ENCODE peak calls at places on chromosomes 6 and 20, in six cellular contexts. M, U, D, N, S and T are unnamed samples.

GRCh38 chr20:41017448-41018042 is 11.1 kb upstream of the TOP1 start:
- DNase-seq in M (no peak), U (no peak), D (no peak), N (no peak), S (no peak), T (no peak)

GRCh38 chr20:2603816-2604505 is 48.5 kb upstream of the NOP56 start:
- DNase-seq in M (no peak), U (no peak), D (no peak), N (no peak), S (no peak), T (no peak)

GRCh38 chr6:132669690-132670291 is 10.8 kb upstream of the TAAR1 start:
- DNase-seq in M (peak; percentile 54), U (no peak), D (peak; percentile 12), N (peak; percentile 73), S (no peak), T (no peak)

GRCh38 chr20:39596554-39596953 is 634.4 kb downstream of the DHX35 start:
- DNase-seq in M (no peak), U (no peak), D (no peak), N (no peak), S (no peak), T (no peak)

GRCh38 chr6:154974485-154975149 is 20.5 kb upstream of the TIAM2 start:
- DNase-seq in M (no peak), U (no peak), D (no peak), N (no peak), S (no peak), T (no peak)

GRCh38 chr20:58306421-58307261 is 2.9 kb upstream of the RAB22A start:
- DNase-seq in M (peak; percentile 50), U (no peak), D (no peak), N (peak; percentile 33), S (no peak), T (peak; percentile 96)

GRCh38 chr6:159513914-159514313 is 179.1 kb downstream of the SOD2 start:
- DNase-seq in M (no peak), U (no peak), D (no peak), N (no peak), S (no peak), T (no peak)

GRCh38 chr20:49318430-49319203 is 40.8 kb upstream of the ZNFX1 start:
- DNase-seq in M (no peak), U (no peak), D (no peak), N (no peak), S (no peak), T (no peak)

GRCh38 chr6:54694928-54695532 is 151.5 kb upstream of the FAM83B start:
- DNase-seq in M (no peak), U (no peak), D (no peak), N (no peak), S (no peak), T (no peak)

GRCh38 chr20:23653400-23653938 is 15.7 kb upstream of the CST3 start:
- DNase-seq in M (no peak), U (no peak), D (no peak), N (no peak), S (no peak), T (no peak)

GRCh38 chr20:10218536-10219451 is at the start of gene SNAP25:
- DNase-seq in M (peak; percentile 93), U (peak; percentile 63), D (no peak), N (peak; percentile 86), S (no peak), T (no peak)

GRCh38 chr20:33407251-33407650 is 5.9 kb upstream of the CDK5RAP1 start:
- DNase-seq in M (peak; percentile 53), U (no peak), D (no peak), N (no peak), S (no peak), T (no peak)

GRCh38 chr6:168817558-168818159 is 376.7 kb downstream of the SMOC2 start:
- DNase-seq in M (no peak), U (no peak), D (no peak), N (no peak), S (no peak), T (no peak)

GRCh38 chr6:51655517-51655916 is 431.9 kb downstream of the PKHD1 start:
- DNase-seq in M (no peak), U (no peak), D (no peak), N (no peak), S (no peak), T (no peak)

GRCh38 chr20:49450281-49450707 is 32.2 kb downstream of the KCNB1 start:
- DNase-seq in M (no peak), U (no peak), D (peak; percentile 34), N (no peak), S (no peak), T (no peak)

GRCh38 chr6:34062815-34063214 is 83.1 kb downstream of the GRM4 start:
- DNase-seq in M (no peak), U (no peak), D (no peak), N (no peak), S (no peak), T (no peak)

GRCh38 chr6:160203522-160203921 is 55.1 kb downstream of the SLC22A2 start:
- DNase-seq in M (no peak), U (no peak), D (no peak), N (no peak), S (no peak), T (no peak)

GRCh38 chr20:13736792-13737191 is 47.9 kb downstream of the ESF1 start:
- DNase-seq in M (peak; percentile 87), U (no peak), D (no peak), N (peak; percentile 95), S (no peak), T (no peak)

GRCh38 chr6:170434114-170434820 is 118.8 kb downstream of the PSMB1 start:
- DNase-seq in M (peak; percentile 25), U (no peak), D (no peak), N (no peak), S (no peak), T (no peak)

GRCh38 chr6:149313070-149313469 is 4.4 kb upstream of the TAB2 start:
- DNase-seq in M (no peak), U (no peak), D (no peak), N (no peak), S (no peak), T (no peak)

GRCh38 chr20:17320456-17320855 is 93.6 kb downstream of the PCSK2 start:
- DNase-seq in M (no peak), U (no peak), D (no peak), N (no peak), S (no peak), T (no peak)

GRCh38 chr20:57330998-57331397 is 1.4 kb downstream of the SPO11 start:
- DNase-seq in M (peak; percentile 45), U (no peak), D (no peak), N (peak; percentile 6), S (no peak), T (peak; percentile 45)

GRCh38 chr6:122178988-122179387 is 220.5 kb upstream of the HSF2 start:
- DNase-seq in M (no peak), U (no peak), D (no peak), N (no peak), S (no peak), T (no peak)

GRCh38 chr6:42038163-42038562 is 12.2 kb upstream of the TAF8 start:
- DNase-seq in M (no peak), U (no peak), D (no peak), N (no peak), S (no peak), T (no peak)

GRCh38 chr20:61979701-61980635 is 85.7 kb downstream of the TAF4 start:
- DNase-seq in M (no peak), U (no peak), D (no peak), N (no peak), S (no peak), T (no peak)

GRCh38 chr20:61982240-61982950 is 83.3 kb downstream of the TAF4 start:
- DNase-seq in M (no peak), U (no peak), D (no peak), N (no peak), S (no peak), T (no peak)

GRCh38 chr20:61979090-61979489 is 86.6 kb downstream of the TAF4 start:
- DNase-seq in M (no peak), U (no peak), D (no peak), N (no peak), S (no peak), T (no peak)

GRCh38 chr20:61982951-61983315 is 82.7 kb downstream of the TAF4 start:
- DNase-seq in M (no peak), U (no peak), D (no peak), N (no peak), S (no peak), T (no peak)

GRCh38 chr20:61980647-61981583 is 84.8 kb downstream of the TAF4 start:
- DNase-seq in M (peak; percentile 20), U (no peak), D (no peak), N (peak; percentile 18), S (peak; percentile 40), T (no peak)
- TF ChIP-seq CTCF in M (peak; percentile 38), U (peak; percentile 80), D (peak; percentile 86), N (peak; percentile 50), S (peak; percentile 60), T (peak; percentile 52)

DNA sequence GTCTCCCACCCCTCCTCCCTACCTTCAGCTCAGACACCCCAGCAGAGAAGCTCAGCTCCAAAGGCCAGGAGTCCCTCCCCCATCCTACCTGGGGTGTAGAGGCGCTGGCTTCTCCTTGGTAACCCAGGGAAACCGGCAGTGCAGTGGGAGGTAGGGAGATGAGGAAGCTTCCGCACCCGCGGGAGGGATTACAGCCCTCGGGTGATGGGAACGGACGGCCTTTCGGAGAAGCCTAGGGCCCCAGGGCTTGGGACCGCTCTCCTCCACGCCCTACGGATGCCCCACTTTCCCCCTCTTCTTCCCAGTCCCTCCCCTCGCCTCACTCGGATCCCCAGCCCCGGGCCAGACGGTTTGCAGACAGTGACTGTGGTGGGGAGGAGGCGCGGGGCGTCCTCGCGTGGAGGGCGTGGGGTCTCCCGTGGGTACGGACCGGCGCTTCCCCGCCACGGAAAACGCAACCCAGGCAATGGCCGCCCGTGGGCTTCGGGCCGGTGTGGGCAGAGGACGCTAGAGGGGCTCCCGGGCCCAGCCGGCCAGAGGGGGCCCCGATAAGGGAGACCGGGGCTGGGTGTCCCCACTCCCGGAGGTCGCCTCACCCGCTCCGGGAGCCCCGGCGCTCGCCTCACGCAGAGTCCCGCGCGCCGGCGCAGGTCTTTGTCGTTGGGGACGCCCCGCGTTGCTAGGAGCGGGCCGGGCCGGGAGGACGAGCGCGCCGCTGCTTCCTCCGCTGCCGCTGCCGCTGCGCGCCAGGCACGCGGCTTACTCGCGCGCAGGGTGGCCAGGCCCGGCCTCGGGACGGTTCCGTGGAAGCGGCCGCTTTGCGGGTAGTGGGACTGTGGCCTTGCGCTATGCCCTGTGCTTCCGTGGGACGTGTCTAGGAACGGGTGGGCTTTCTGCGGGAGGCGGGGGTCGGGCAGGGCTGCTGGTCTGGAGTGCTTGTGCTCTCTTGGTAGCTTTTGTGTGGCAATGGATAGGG is 15.8 kb downstream of the AARS2 start:
- DNase-seq in M (no peak), U (no peak), D (no peak), N (peak; percentile 30), S (peak; percentile 51), T (no peak)
- H3K4me3 ChIP-seq in M (peak overlapping the region; percentile 13), U (peak overlapping the region; percentile 75), D (peak overlapping the region; percentile 45), N (peak overlapping the region; percentile 46), S (peak overlapping the region; percentile 52), T (peak overlapping the region; percentile 45)

DNA sequence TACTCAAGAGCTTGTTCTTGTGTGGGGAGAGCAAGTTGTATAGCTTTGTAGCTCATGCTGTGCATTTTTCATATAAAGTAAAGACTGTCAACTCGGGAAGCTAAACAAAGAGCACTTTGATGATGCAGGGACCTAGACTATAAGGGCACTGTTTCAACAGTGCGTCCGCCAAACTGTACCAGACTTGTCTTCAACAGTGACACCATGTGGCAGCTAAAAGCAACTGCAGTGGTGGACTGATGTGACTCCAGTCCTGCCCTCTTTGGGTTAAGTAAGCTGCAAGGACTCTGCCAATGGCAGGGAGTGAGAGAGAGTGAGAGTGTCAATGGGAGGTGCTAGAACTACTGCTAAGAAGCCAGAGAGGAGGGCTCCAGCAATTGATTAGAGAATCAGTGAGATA is 48.1 kb upstream of the MC3R start:
- DNase-seq in M (peak; percentile 14), U (no peak), D (no peak), N (no peak), S (no peak), T (no peak)
- TF ChIP-seq CTCF in M (peak; percentile 37), U (no peak), D (peak; percentile 44), N (peak; percentile 32), S (no peak), T (peak; percentile 41)

GRCh38 chr20:61131944-61132343 is 120.1 kb upstream of the CDH4 start:
- DNase-seq in M (no peak), U (no peak), D (no peak), N (no peak), S (no peak), T (no peak)
- H3K4me3 ChIP-seq in M (no peak overlapping the region), U (no peak overlapping the region), D (no peak overlapping the region), N (no peak overlapping the region), S (no peak overlapping the region), T (no peak overlapping the region)